ENCODE peak calls at places on chromosomes 3 and 15, in four cellular contexts. One of them, this sample, is unnamed.

GRCh38 chr3:39171860-39172259 is 18.5 kb upstream of the CSRNP1 start:
- DNase-seq in stomach: no peak
- DNase-seq in HL-60: no peak
- DNase-seq in SK-N-SH: no peak
- DNase-seq in this sample: no peak

GRCh38 chr15:39362832-39363561 is 217.9 kb upstream of the THBS1 start:
- DNase-seq in SK-N-SH: peak; percentile 4
- DNase-seq in stomach: no peak
- DNase-seq in HL-60: no peak
- DNase-seq in this sample: no peak

GRCh38 chr15:49238342-49238741 is 68.3 kb downstream of the GALK2 start:
- DNase-seq in SK-N-SH: peak; percentile 44
- DNase-seq in HL-60: no peak
- DNase-seq in stomach: no peak
- DNase-seq in this sample: no peak

GRCh38 chr3:140408252-140408651 is 269.6 kb upstream of the TRIM42 start:
- DNase-seq in SK-N-SH: no peak
- DNase-seq in HL-60: no peak
- DNase-seq in stomach: no peak
- DNase-seq in this sample: peak; percentile 64

GRCh38 chr15:70453238-70453637 is 310.1 kb downstream of the UACA start:
- DNase-seq in SK-N-SH: no peak
- DNase-seq in stomach: no peak
- DNase-seq in HL-60: no peak
- DNase-seq in this sample: no peak

GRCh38 chr15:74222231-74222511 is 14.0 kb upstream of the CCDC33 start:
- DNase-seq in stomach: no peak
- DNase-seq in SK-N-SH: no peak
- DNase-seq in HL-60: no peak
- DNase-seq in this sample: no peak

GRCh38 chr3:44685128-44685800 is 27.2 kb upstream of the ZNF502 start:
- DNase-seq in stomach: peak; percentile 64
- DNase-seq in SK-N-SH: peak; percentile 94
- DNase-seq in HL-60: no peak
- DNase-seq in this sample: no peak

GRCh38 chr3:187742351-187743171 is 2.7 kb downstream of the BCL6 start:
- DNase-seq in stomach: peak; percentile 55
- DNase-seq in SK-N-SH: no peak
- DNase-seq in HL-60: peak; percentile 67
- DNase-seq in this sample: no peak

GRCh38 chr3:25789209-25789595 is 688 bp upstream of the OXSM start:
- DNase-seq in SK-N-SH: no peak
- DNase-seq in HL-60: no peak
- DNase-seq in stomach: no peak
- DNase-seq in this sample: no peak

GRCh38 chr15:101246824-101247745 is 4.8 kb downstream of the CHSY1 start:
- DNase-seq in SK-N-SH: no peak
- DNase-seq in stomach: no peak
- DNase-seq in HL-60: no peak
- DNase-seq in this sample: no peak

GRCh38 chr15:66635817-66636216 is 66.2 kb upstream of the SMAD6 start:
- DNase-seq in stomach: no peak
- DNase-seq in SK-N-SH: no peak
- DNase-seq in HL-60: no peak
- DNase-seq in this sample: no peak

GRCh38 chr15:54149115-54149531 is 170.9 kb downstream of the UNC13C start:
- DNase-seq in SK-N-SH: no peak
- DNase-seq in stomach: no peak
- DNase-seq in HL-60: no peak
- DNase-seq in this sample: no peak

GRCh38 chr15:92839696-92840095 is 60.4 kb upstream of the CHD2 start:
- DNase-seq in SK-N-SH: no peak
- DNase-seq in HL-60: peak; percentile 74
- DNase-seq in stomach: no peak
- DNase-seq in this sample: no peak

GRCh38 chr15:90231028-90232017 is 2.4 kb downstream of the CIB1 start:
- DNase-seq in HL-60: peak; percentile 97
- DNase-seq in SK-N-SH: no peak
- DNase-seq in stomach: peak; percentile 70
- DNase-seq in this sample: no peak

GRCh38 chr15:88491158-88491557 is 23.6 kb downstream of the MRPS11 start:
- DNase-seq in HL-60: no peak
- DNase-seq in SK-N-SH: no peak
- DNase-seq in stomach: no peak
- DNase-seq in this sample: no peak

GRCh38 chr3:170055209-170055608 is 17.4 kb downstream of the GPR160 start:
- DNase-seq in SK-N-SH: no peak
- DNase-seq in stomach: no peak
- DNase-seq in HL-60: no peak
- DNase-seq in this sample: no peak

GRCh38 chr3:31010491-31010890 is 116.0 kb upstream of the GADL1 start:
- DNase-seq in SK-N-SH: no peak
- DNase-seq in HL-60: no peak
- DNase-seq in stomach: no peak
- DNase-seq in this sample: no peak

GRCh38 chr15:70605606-70606410 is 157.6 kb downstream of the UACA start:
- DNase-seq in SK-N-SH: peak; percentile 65
- DNase-seq in HL-60: no peak
- DNase-seq in stomach: peak; percentile 82
- DNase-seq in this sample: peak; percentile 95

GRCh38 chr15:73231661-73232443 is 136.9 kb downstream of the HCN4 start:
- DNase-seq in HL-60: no peak
- DNase-seq in SK-N-SH: no peak
- DNase-seq in stomach: no peak
- DNase-seq in this sample: no peak

GRCh38 chr3:122767690-122768372 is 25.8 kb downstream of the HSPBAP1 start:
- DNase-seq in HL-60: peak; percentile 81
- DNase-seq in stomach: no peak
- DNase-seq in SK-N-SH: no peak
- DNase-seq in this sample: no peak

GRCh38 chr3:172520332-172520831 is 2.8 kb downstream of the TNFSF10 start:
- DNase-seq in stomach: no peak
- DNase-seq in SK-N-SH: no peak
- DNase-seq in HL-60: no peak
- DNase-seq in this sample: no peak

GRCh38 chr15:80179025-80179759 is 26.4 kb downstream of the FAH start:
- DNase-seq in stomach: peak; percentile 34
- DNase-seq in SK-N-SH: no peak
- DNase-seq in HL-60: no peak
- DNase-seq in this sample: no peak

GRCh38 chr3:168162172-168162571 is 66.4 kb upstream of the GOLIM4 start:
- DNase-seq in stomach: no peak
- DNase-seq in SK-N-SH: no peak
- DNase-seq in HL-60: no peak
- DNase-seq in this sample: no peak

GRCh38 chr3:29475854-29476253 is 195.0 kb downstream of the RBMS3 start:
- DNase-seq in SK-N-SH: no peak
- DNase-seq in HL-60: no peak
- DNase-seq in stomach: no peak
- DNase-seq in this sample: no peak

GRCh38 chr3:107797586-107797985 is 274.8 kb downstream of the BBX start:
- DNase-seq in SK-N-SH: no peak
- DNase-seq in HL-60: no peak
- DNase-seq in stomach: no peak
- DNase-seq in this sample: no peak

GRCh38 chr3:62119139-62119538 is 254.2 kb downstream of the FEZF2 start:
- DNase-seq in stomach: no peak
- DNase-seq in HL-60: no peak
- DNase-seq in SK-N-SH: no peak
- DNase-seq in this sample: no peak

GRCh38 chr15:35078221-35078915 is 6.7 kb downstream of the NANOGP8 start:
- DNase-seq in SK-N-SH: peak; percentile 75
- DNase-seq in stomach: peak; percentile 31
- DNase-seq in HL-60: peak; percentile 50
- DNase-seq in this sample: no peak

GRCh38 chr15:43105077-43105769 is 615 bp downstream of the UBR1 start:
- DNase-seq in stomach: peak; percentile 30
- DNase-seq in HL-60: peak; percentile 26
- DNase-seq in SK-N-SH: peak; percentile 21
- DNase-seq in this sample: no peak

GRCh38 chr3:194312186-194312742 is 38.9 kb downstream of the CPN2 start:
- DNase-seq in stomach: no peak
- DNase-seq in HL-60: no peak
- DNase-seq in SK-N-SH: no peak
- DNase-seq in this sample: no peak
- TF ChIP-seq POLR2AphosphoS5 in stomach: no peak
- TF ChIP-seq POLR2AphosphoS5 in HL-60: no peak
- TF ChIP-seq POLR2AphosphoS5 in SK-N-SH: no peak
- TF ChIP-seq POLR2AphosphoS5 in this sample: peak; percentile 63

GRCh38 chr3:154931484-154931883 is 148.6 kb upstream of the MME start:
- DNase-seq in stomach: no peak
- DNase-seq in SK-N-SH: no peak
- DNase-seq in HL-60: no peak
- DNase-seq in this sample: no peak
- TF ChIP-seq POLR2AphosphoS5 in stomach: no peak
- TF ChIP-seq POLR2AphosphoS5 in SK-N-SH: no peak
- TF ChIP-seq POLR2AphosphoS5 in HL-60: no peak
- TF ChIP-seq POLR2AphosphoS5 in this sample: no peak

DNA sequence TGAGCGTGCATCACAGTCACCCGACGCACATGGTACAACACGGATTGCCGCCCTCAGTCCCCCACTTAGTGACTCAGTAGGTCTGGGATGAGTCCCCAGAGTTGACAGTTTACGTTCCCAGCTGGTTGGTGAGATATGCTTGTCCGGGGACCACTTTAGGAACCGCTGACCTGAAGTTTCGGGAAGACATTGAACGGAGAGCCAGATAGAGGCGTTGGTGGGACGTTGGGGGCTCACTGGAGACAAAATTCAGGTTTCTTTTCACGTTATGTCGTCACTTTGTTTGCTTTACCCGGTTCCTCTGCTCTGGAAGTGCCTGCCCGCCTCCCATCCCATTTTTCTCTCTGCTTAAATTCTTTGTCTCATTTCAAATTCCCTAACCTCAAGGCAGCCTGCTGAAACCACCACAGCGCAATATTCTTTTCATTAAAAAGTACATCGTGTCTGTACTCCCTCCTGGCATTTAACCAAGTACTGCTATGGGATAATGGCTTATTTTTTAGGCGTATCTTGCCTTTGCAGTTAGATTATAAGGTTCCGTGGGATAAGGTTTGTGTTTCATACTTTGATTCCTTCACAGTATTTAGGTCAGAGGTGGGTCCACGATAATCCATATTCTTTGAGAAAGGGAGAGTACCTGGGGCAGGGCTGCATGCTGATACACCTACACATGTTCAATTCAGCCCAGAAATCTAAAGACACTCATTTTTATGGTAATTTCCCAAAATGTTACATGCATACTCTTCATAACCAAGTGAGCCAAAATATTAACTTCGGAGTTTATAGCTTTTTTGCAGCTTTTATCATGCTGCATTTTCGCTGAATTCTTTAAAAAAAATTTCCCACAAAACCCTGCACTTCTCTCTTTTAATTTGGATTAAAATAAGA is 921 bp downstream of the LMLN start:
- DNase-seq in HL-60: no peak
- DNase-seq in SK-N-SH: no peak
- DNase-seq in stomach: no peak
- DNase-seq in this sample: peak; percentile 92
- TF ChIP-seq POLR2AphosphoS5 in HL-60: no peak
- TF ChIP-seq POLR2AphosphoS5 in SK-N-SH: no peak
- TF ChIP-seq POLR2AphosphoS5 in stomach: no peak
- TF ChIP-seq POLR2AphosphoS5 in this sample: no peak

DNA sequence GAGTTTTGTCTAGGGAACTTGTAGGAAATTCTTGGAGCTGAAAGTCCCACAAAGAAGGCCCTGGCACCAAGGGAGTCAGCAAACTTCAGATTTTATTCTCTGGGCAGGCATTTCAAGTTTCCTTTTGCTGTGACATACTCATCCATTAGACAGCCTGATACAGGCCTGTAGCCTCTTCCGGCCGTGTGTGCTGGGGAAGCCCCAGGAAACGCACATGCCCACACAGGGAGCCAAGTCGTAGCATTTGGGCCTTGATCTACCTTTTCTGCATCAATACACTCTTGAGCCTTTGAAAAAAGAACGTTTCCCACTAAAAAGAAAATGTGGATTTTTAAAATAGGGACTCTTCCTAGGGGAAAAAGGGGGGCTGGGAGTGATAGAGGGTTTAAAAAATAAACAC is 15.0 kb downstream of the TIGIT start:
- DNase-seq in HL-60: no peak
- DNase-seq in SK-N-SH: no peak
- DNase-seq in stomach: no peak
- DNase-seq in this sample: no peak
- TF ChIP-seq POLR2AphosphoS5 in HL-60: no peak
- TF ChIP-seq POLR2AphosphoS5 in SK-N-SH: no peak
- TF ChIP-seq POLR2AphosphoS5 in stomach: no peak
- TF ChIP-seq POLR2AphosphoS5 in this sample: no peak

DNA sequence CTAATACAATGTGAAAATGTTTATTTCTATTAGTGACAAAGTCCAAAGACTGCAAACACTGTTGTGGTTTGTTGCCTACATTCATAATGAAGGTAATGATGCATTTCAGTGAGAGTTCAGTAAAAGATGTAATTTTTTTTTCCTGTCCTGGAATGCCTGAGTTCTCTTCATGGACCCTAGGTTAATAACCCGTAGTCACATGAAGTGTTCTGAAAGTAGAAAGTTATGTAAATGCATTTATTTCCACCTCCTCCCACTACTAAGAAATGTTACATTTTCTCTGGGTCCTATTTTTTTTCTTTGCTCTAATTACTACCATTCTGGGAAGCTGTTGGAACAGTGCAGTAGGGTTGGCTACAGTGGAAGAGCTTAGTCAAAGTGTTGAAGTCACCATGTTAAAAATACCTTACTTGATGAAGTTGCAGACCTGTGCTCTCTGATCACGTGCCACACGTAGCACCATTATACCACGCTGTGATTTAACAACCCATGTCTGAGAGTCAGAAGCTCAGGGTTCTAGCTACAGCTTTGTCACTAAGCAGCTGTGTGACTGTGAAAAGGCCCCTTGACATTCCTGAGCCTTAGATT is 153.8 kb upstream of the TSC22D2 start:
- DNase-seq in HL-60: no peak
- DNase-seq in SK-N-SH: no peak
- DNase-seq in stomach: no peak
- DNase-seq in this sample: no peak
- TF ChIP-seq POLR2AphosphoS5 in HL-60: no peak
- TF ChIP-seq POLR2AphosphoS5 in SK-N-SH: no peak
- TF ChIP-seq POLR2AphosphoS5 in stomach: no peak
- TF ChIP-seq POLR2AphosphoS5 in this sample: no peak

This sample was measured in esophagus muscularis mucosa.